ENCODE peak calls at places on chromosomes 7 and 10, in four cellular contexts. Z is IMR-90, T is A549, W is HepG2. G is an unnamed sample.

GRCh38 chr10:132428486-132428885 is 31.5 kb downstream of the PWWP2B start:
- DNase-seq in Z (no peak), T (no peak), W (no peak), G (no peak)

GRCh38 chr10:28980264-28980663 is 302.9 kb downstream of the BAMBI start:
- DNase-seq in Z (no peak), T (no peak), W (no peak), G (no peak)

GRCh38 chr7:35467456-35467978 is 213.6 kb upstream of the TBX20 start:
- DNase-seq in Z (no peak), T (no peak), W (no peak), G (no peak)

GRCh38 chr7:25303380-25304321 is 75.4 kb upstream of the NPVF start:
- DNase-seq in Z (no peak), T (no peak), W (no peak), G (no peak)

GRCh38 chr7:157551325-157552070 is 214.7 kb downstream of the DNAJB6 start:
- DNase-seq in Z (no peak), T (no peak), W (no peak), G (no peak)

GRCh38 chr7:111763221-111763791 is 201.0 kb upstream of the IMMP2L start:
- DNase-seq in Z (peak), T (peak), W (peak), G (peak)

GRCh38 chr7:107857541-107857912 is 33.5 kb upstream of the DLD start:
- DNase-seq in Z (peak), T (no peak), W (peak), G (no peak)

GRCh38 chr10:31581741-31582323 is 262.8 kb downstream of the ZEB1 start:
- DNase-seq in Z (no peak), T (no peak), W (no peak), G (no peak)

GRCh38 chr7:80902716-80903308 is 16.0 kb downstream of the SEMA3C start:
- DNase-seq in Z (no peak), T (no peak), W (no peak), G (no peak)

GRCh38 chr10:70198696-70199466 is 28.6 kb upstream of the SAR1A start:
- DNase-seq in Z (no peak), T (no peak), W (no peak), G (no peak)

GRCh38 chr7:144713850-144714249 is 122.0 kb downstream of the TPK1 start:
- DNase-seq in Z (no peak), T (no peak), W (no peak), G (no peak)

GRCh38 chr10:12417341-12417740 is 68.0 kb downstream of the CAMK1D start:
- DNase-seq in Z (no peak), T (no peak), W (no peak), G (no peak)

GRCh38 chr7:51620690-51621089 is 304.1 kb upstream of the COBL start:
- DNase-seq in Z (no peak), T (peak), W (no peak), G (no peak)

GRCh38 chr7:38178695-38179344 is 775 bp downstream of the STARD3NL start:
- DNase-seq in Z (peak), T (no peak), W (no peak), G (no peak)

GRCh38 chr10:93916257-93917063 is 22.7 kb downstream of the SLC35G1 start:
- DNase-seq in Z (peak), T (peak), W (peak), G (peak)

GRCh38 chr7:134724606-134725005 is 54.8 kb upstream of the CALD1 start:
- DNase-seq in Z (peak), T (peak), W (peak), G (peak)

GRCh38 chr7:134742688-134743350 is 36.6 kb upstream of the CALD1 start:
- DNase-seq in Z (peak), T (no peak), W (no peak), G (no peak)

GRCh38 chr10:30781571-30782542 is 152.3 kb upstream of the LYZL2 start:
- DNase-seq in Z (no peak), T (no peak), W (no peak), G (no peak)

GRCh38 chr7:7639421-7639820 is 1.1 kb upstream of the UMAD1 start:
- DNase-seq in Z (no peak), T (peak), W (no peak), G (no peak)

GRCh38 chr7:143041346-143041745 is 10.8 kb upstream of the OR6V1 start:
- DNase-seq in Z (no peak), T (no peak), W (no peak), G (no peak)

GRCh38 chr10:132185601-132186487 is 904 bp upstream of the DPYSL4 start:
- DNase-seq in Z (peak), T (no peak), W (no peak), G (peak)

GRCh38 chr10:130045091-130045652 is 65.5 kb downstream of the C10orf143 start:
- DNase-seq in Z (no peak), T (peak), W (no peak), G (peak)

GRCh38 chr10:132141526-132142395 is 45.0 kb upstream of the DPYSL4 start:
- DNase-seq in Z (no peak), T (no peak), W (no peak), G (no peak)

GRCh38 chr7:28356619-28357018 is 55.7 kb upstream of the CREB5 start:
- DNase-seq in Z (no peak), T (no peak), W (no peak), G (no peak)

GRCh38 chr10:78764436-78764835 is 304.3 kb upstream of the ZMIZ1 start:
- DNase-seq in Z (no peak), T (no peak), W (no peak), G (no peak)

DNA sequence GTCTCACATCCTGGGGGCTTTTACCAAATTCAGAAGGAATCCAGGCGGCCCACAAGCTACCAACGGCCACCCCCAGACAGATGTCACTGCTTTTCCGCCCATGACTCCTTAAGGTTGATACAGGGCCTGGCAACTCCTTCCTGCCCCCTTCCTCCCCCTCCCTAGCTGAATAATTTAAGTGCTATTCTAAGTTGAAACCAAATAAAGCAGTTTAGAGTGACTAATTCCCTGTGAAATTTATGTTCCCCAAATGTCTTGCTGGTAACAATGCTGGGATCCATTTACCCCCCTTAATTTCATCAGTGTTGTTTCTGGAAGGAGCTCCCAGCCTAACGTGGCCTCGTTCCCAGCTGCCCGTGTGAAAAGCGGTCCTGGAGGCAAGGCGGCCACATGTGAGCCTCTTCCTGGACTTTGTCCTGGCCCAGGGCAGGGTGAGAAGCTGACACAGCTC is 109.6 kb downstream of the TMEM130 start:
- DNase-seq in Z (no peak), T (no peak), W (no peak), G (no peak)
- TF ChIP-seq BHLHE40 in Z (no peak), T (no peak), W (no peak), G (no peak)

GRCh38 chr7:18117482-18117881 is 89.8 kb upstream of the PRPS1L1 start:
- DNase-seq in Z (peak), T (no peak), W (no peak), G (no peak)
- TF ChIP-seq BHLHE40 in Z (no peak), T (no peak), W (no peak), G (no peak)

GRCh38 chr7:83036721-83037380 is 125.8 kb downstream of the PCLO start:
- DNase-seq in Z (no peak), T (peak), W (no peak), G (no peak)
- TF ChIP-seq BHLHE40 in Z (no peak), T (no peak), W (no peak), G (no peak)

DNA sequence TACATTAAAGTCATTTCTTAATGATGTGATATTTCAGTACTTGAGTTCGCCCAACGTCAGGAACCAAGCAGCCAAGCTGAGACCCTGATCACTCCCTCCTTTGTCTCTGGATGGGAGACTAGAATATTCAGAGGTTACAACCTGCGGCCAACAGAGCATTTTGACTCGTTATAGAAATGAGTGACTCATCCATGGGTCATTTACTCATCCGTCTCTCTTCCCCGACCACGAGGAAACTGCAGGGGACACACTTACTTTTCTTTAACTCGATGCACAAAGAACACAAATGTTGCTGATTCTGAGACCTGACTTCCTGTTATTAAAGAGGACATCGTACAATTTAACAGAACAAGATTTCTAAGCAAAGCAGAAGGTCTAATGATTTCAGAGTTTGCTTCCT is 343.3 kb downstream of the FRMD4A start:
- DNase-seq in Z (peak), T (peak), W (no peak), G (no peak)
- TF ChIP-seq BHLHE40 in Z (peak), T (no peak), W (no peak), G (no peak)

G was measured in HEK293T.